ENCODE peak calls at places on chromosomes 2 and 18, in seven cellular contexts. I is H9; L is tibial artery; Z is psoas muscle; F is HepG2; U is CD8-positive, alpha-beta T cell; M is fibroblast of lung. X is an unnamed sample. For H3K27me3 and H3K4me1, the result is how much of the 10 kb centered on the place peaks cover.

GRCh38 chr2:165886487-165887146 is 67.0 kb downstream of the TTC21B start:
- DNase-seq in I (no peak), L (no peak), Z (no peak), F (no peak), U (no peak), M (no peak), X (no peak)

GRCh38 chr2:170822885-170823799 is 6.5 kb downstream of the GAD1 start:
- DNase-seq in I (peak), L (no peak), Z (no peak), F (no peak), U (no peak), M (no peak), X (no peak)

GRCh38 chr2:1582891-1583341 is 161.4 kb downstream of the PXDN start:
- DNase-seq in I (no peak), L (no peak), Z (peak), F (no peak), U (no peak), M (no peak), X (peak)

GRCh38 chr2:84022810-84023431 is 436.2 kb downstream of the SUCLG1 start:
- DNase-seq in I (peak), L (no peak), Z (no peak), F (peak), U (no peak), M (peak), X (no peak)

GRCh38 chr2:235756491-235756890 is 262.6 kb downstream of the AGAP1 start:
- DNase-seq in I (no peak), L (no peak), Z (no peak), F (no peak), U (no peak), M (no peak), X (peak)

GRCh38 chr2:23703583-23704385 is 223.1 kb downstream of the ATAD2B start:
- DNase-seq in I (peak), L (no peak), Z (peak), F (no peak), U (no peak), M (peak), X (peak)

GRCh38 chr2:186503827-186504606 is 18.0 kb downstream of the ZC3H15 start:
- DNase-seq in I (no peak), L (no peak), Z (no peak), F (peak), U (no peak), M (peak), X (no peak)

GRCh38 chr2:215841175-215841816 is 172.1 kb downstream of the MREG start:
- DNase-seq in I (no peak), L (no peak), Z (no peak), F (no peak), U (no peak), M (no peak), X (no peak)

GRCh38 chr2:229713371-229714079 is 830 bp downstream of the DNER start:
- DNase-seq in I (peak), L (no peak), Z (no peak), F (no peak), U (no peak), M (no peak), X (no peak)

GRCh38 chr18:22141211-22141610 is 28.2 kb upstream of the GATA6 start:
- DNase-seq in I (no peak), L (no peak), Z (no peak), F (no peak), U (no peak), M (no peak), X (no peak)

GRCh38 chr2:229370484-229370883 is 99.4 kb upstream of the PID1 start:
- DNase-seq in I (no peak), L (no peak), Z (no peak), F (no peak), U (no peak), M (peak), X (no peak)

GRCh38 chr2:122627388-122627787 is 871.9 kb downstream of the TSN start:
- DNase-seq in I (no peak), L (no peak), Z (no peak), F (no peak), U (no peak), M (peak), X (no peak)

GRCh38 chr18:79961527-79962291 is 2.7 kb upstream of the HSBP1L1 start:
- DNase-seq in I (no peak), L (no peak), Z (no peak), F (peak), U (no peak), M (peak), X (no peak)

GRCh38 chr2:25266399-25266798 is 75.3 kb downstream of the DNMT3A start:
- DNase-seq in I (no peak), L (no peak), Z (no peak), F (no peak), U (no peak), M (no peak), X (no peak)

GRCh38 chr18:36441872-36442271 is 144.4 kb downstream of the FHOD3 start:
- DNase-seq in I (no peak), L (no peak), Z (no peak), F (no peak), U (no peak), M (peak), X (no peak)

GRCh38 chr2:176088048-176088936 is 4.2 kb upstream of the HOXD13 start:
- DNase-seq in I (peak), L (peak), Z (peak), F (peak), U (no peak), M (peak), X (no peak)

GRCh38 chr2:176089843-176090395 is 2.6 kb upstream of the HOXD13 start:
- DNase-seq in I (no peak), L (no peak), Z (no peak), F (no peak), U (no peak), M (no peak), X (no peak)

GRCh38 chr2:176090870-176091269 is 1.7 kb upstream of the HOXD13 start:
- DNase-seq in I (no peak), L (no peak), Z (no peak), F (no peak), U (no peak), M (no peak), X (no peak)

GRCh38 chr2:176087330-176088047 is 3.7 kb upstream of the EVX2 start:
- DNase-seq in I (no peak), L (no peak), Z (no peak), F (no peak), U (no peak), M (no peak), X (no peak)

DNA sequence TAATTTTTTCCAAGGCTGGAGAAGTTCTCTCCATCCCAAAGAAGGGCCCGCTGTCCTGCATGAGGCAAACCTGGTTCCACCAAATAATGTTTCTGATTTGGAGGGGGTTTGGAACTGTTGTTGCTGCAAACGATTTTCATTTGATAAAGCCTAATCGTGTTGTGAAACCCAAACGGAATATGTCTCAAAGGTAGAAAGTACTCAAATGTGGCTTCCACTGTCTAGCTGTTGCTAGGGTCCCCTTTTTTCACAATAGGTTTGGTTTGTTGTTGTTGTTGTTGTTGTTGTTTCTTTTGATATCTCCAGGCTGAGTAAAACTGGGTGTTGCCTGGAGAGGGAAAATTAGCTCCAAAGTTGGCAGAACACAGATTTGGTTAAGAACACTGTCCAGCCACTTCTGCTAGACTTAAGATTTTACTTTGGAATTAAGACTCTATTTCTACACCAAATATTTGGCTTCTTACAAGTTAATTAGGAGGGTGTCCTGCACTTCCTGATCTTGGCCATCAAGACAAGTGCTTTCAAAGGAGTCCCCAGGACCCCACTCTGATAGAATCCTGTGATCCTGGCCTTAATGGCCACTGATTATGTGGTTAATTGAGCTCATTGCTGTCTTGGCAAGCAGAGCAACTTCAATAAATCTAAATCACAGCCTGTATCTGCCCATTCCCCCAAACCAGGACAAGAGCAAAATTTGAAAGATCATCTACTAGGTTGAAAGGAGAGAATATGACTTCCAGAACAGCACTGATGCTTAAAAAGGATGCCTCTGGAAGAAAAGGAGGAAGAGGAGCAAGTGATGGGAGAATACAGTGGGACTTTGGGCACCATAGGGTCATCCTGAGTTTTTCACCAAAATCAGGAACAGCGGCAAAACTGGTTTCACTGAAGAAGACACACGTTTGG is 3.3 kb upstream of the HOXD13 start:
- DNase-seq in I (peak), L (no peak), Z (no peak), F (no peak), U (no peak), M (no peak), X (no peak)
- H3K27me3 ChIP-seq in I (half or more), L (under half), Z (under half), F (half or more), U (half or more), M (half or more), X (under half)

DNA sequence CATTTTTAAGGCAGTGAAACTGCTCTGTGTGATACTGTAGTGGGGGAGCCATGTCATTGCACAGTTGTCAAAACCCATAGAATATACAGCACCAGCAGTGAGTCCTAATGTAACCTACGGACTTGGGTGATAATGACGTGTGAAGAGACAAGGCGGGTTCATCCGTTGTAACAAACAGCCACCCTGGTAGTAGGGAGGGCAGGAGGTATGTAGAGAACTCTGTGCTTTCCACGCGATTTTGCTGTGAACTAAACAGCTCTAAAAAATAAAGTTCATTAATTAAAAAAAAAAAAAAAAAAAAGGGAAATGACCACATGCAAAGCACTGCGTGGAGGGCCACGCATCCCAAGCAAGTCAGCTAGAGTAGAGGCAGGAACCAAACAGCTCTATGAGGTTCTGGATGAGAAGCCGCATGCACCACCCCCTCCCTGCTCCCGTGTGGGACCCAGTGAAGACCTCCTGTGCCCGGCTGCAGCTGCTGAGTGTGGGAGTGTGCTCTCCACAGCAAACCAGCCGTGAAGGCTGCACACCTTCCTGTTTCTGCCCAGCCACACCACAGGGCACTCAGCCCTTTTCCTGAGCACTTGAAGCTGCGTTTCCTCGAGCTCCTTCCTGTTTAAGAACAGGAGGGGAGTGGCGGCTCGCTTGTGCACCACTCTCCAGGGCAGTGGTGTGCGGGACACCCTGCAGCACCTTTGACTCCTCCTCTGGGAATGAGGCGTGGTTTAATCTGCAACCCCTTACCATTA is 65.6 kb downstream of the ODC1 start:
- DNase-seq in I (peak), L (peak), Z (no peak), F (no peak), U (peak), M (no peak), X (no peak)
- H3K4me1 ChIP-seq in I (under half), L (under half), Z (under half), F (under half), U (half or more), M (under half), X (under half)

GRCh38 chr2:39107156-39107555 is 13.7 kb downstream of the SOS1 start:
- DNase-seq in I (no peak), L (no peak), Z (no peak), F (no peak), U (no peak), M (no peak), X (no peak)
- H3K27me3 ChIP-seq in I (under half), L (under half), Z (under half), F (under half), U (under half), M (under half), X (under half)

DNA sequence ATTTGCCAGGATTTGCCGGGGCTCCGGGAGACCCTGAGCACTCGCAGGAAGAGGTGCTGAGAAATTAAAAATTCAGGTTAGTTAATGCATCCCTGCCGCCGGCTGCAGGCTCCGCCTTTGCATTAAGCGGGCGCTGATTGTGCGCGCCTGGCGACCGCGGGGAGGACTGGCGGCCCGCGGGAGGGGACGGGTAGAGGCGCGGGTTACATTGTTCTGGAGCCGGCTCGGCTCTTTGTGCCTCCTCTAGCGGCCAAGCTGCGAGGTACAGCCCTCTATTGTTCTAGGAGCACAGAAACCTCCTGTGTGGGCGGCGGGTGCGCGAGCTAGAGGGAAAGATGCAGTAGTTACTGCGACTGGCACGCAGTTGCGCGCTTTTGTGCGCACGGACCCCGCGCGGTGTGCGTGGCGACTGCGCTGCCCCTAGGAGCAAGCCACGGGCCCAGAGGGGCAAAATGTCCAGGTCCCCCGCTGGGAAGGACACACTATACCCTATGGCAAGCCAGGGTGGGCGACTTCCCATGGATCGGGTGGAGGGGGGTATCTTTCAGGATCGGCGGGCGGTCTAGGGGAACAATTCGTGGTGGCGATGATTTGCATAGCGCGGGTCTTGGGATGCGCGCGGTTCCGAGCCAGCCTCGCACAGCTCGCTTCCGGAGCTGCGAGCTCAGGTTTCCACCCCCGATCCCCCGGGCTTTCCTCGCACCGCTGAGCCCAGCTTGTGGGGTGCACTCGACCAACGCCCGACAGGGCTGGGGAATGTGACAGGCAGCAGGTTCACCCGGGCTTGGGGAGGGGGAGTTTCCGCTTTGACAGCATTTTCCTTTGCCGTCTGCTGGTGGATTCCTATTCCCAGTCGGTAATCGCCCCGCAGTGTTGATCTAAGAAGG is 2.9 kb downstream of the ONECUT2 start:
- DNase-seq in I (peak), L (no peak), Z (no peak), F (peak), U (no peak), M (peak), X (no peak)
- H3K4me1 ChIP-seq in I (under half), L (half or more), Z (under half), F (under half), U (half or more), M (under half), X (under half)

GRCh38 chr2:74242354-74243071 is 44.1 kb downstream of the MTHFD2 start:
- DNase-seq in I (no peak), L (no peak), Z (peak), F (no peak), U (no peak), M (no peak), X (no peak)
- H3K27me3 ChIP-seq in I (under half), L (under half), Z (under half), F (under half), U (under half), M (under half), X (under half)

GRCh38 chr2:182949052-182949451 is 82.6 kb upstream of the FRZB start:
- DNase-seq in I (no peak), L (no peak), Z (no peak), F (no peak), U (no peak), M (no peak), X (no peak)
- H3K4me1 ChIP-seq in I (under half), L (under half), Z (under half), F (under half), U (under half), M (under half), X (under half)

DNA sequence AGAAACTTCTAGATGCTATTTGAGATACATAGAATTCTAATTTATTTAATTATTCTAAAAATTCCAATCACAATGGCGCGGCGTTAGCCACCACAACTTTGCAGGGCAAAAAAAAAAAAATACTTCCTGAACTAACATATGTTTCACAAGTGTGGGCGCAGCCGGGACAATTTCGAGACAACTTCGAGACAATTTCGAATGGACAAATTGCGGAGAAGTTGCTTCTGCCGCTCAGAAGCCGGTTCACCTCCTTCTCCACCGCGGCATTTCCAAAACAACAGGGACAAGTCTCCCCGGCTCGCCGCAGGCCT is 843 bp downstream of the PAX3 start:
- DNase-seq in I (no peak), L (no peak), Z (no peak), F (no peak), U (no peak), M (no peak), X (no peak)
- H3K27me3 ChIP-seq in I (half or more), L (under half), Z (under half), F (half or more), U (under half), M (half or more), X (half or more)

GRCh38 chr2:101770672-101771071 is 73.2 kb downstream of the MAP4K4 start:
- DNase-seq in I (no peak), L (no peak), Z (no peak), F (peak), U (no peak), M (peak), X (no peak)
- H3K4me1 ChIP-seq in I (under half), L (under half), Z (half or more), F (half or more), U (half or more), M (under half), X (half or more)

GRCh38 chr18:354456-354855 is 86.6 kb upstream of the THOC1 start:
- DNase-seq in I (no peak), L (no peak), Z (no peak), F (no peak), U (no peak), M (no peak), X (no peak)
- H3K27me3 ChIP-seq in I (under half), L (under half), Z (under half), F (under half), U (under half), M (under half), X (under half)

GRCh38 chr2:105841551-105841950 is 96.8 kb downstream of the NCK2 start:
- DNase-seq in I (no peak), L (no peak), Z (no peak), F (no peak), U (no peak), M (no peak), X (no peak)
- H3K4me1 ChIP-seq in I (under half), L (under half), Z (under half), F (under half), U (half or more), M (under half), X (under half)

X was measured in sigmoid colon.